ENCODE peak calls at places on chromosomes 7 and 10, in six cellular contexts. S, U, O, A, G and T are unnamed samples.

GRCh38 chr10:128895473-128895872 is 571.6 kb upstream of the MGMT start:
- DNase-seq in S (no peak), U (no peak), O (no peak), A (no peak), G (no peak), T (no peak)

GRCh38 chr7:111076205-111076604 is 14.7 kb upstream of the LRRN3 start:
- DNase-seq in S (no peak), U (no peak), O (peak; percentile 75), A (no peak), G (no peak), T (peak; percentile 40)

GRCh38 chr7:1567893-1568292 is 1.9 kb downstream of the PSMG3 start:
- DNase-seq in S (peak; percentile 12), U (no peak), O (peak; percentile 58), A (no peak), G (no peak), T (no peak)

GRCh38 chr7:93115796-93116195 is 2.0 kb downstream of the SAMD9 start:
- DNase-seq in S (no peak), U (no peak), O (peak; percentile 76), A (no peak), G (no peak), T (peak; percentile 62)

GRCh38 chr10:61752111-61753011 is 89.6 kb downstream of the CABCOCO1 start:
- DNase-seq in S (no peak), U (no peak), O (peak; percentile 27), A (no peak), G (no peak), T (peak; percentile 48)

GRCh38 chr10:59098811-59099452 is 77.5 kb upstream of the PHYHIPL start:
- DNase-seq in S (no peak), U (no peak), O (peak; percentile 28), A (no peak), G (no peak), T (peak; percentile 63)

GRCh38 chr10:127908106-127908957 is 1.4 kb downstream of the PTPRE start:
- DNase-seq in S (no peak), U (peak; percentile 51), O (peak; percentile 78), A (no peak), G (no peak), T (no peak)

GRCh38 chr7:7190142-7190541 is 7.8 kb downstream of the C1GALT1 start:
- DNase-seq in S (no peak), U (no peak), O (no peak), A (no peak), G (no peak), T (no peak)

GRCh38 chr7:33093266-33093665 is 15.9 kb downstream of the RP9 start:
- DNase-seq in S (no peak), U (no peak), O (no peak), A (no peak), G (no peak), T (no peak)

GRCh38 chr10:49350138-49350537 is 45.8 kb downstream of the DRGX start:
- DNase-seq in S (no peak), U (no peak), O (no peak), A (no peak), G (no peak), T (no peak)

GRCh38 chr10:23331567-23332290 is 12.9 kb downstream of the C10orf67 start:
- DNase-seq in S (no peak), U (no peak), O (no peak), A (no peak), G (no peak), T (peak; percentile 80)

GRCh38 chr10:62426086-62426485 is 51.9 kb downstream of the ZNF365 start:
- DNase-seq in S (no peak), U (no peak), O (peak; percentile 9), A (no peak), G (no peak), T (peak; percentile 33)

GRCh38 chr7:18019562-18019961 is 8.1 kb downstream of the PRPS1L1 start:
- DNase-seq in S (no peak), U (no peak), O (peak; percentile 67), A (no peak), G (no peak), T (peak; percentile 31)

GRCh38 chr10:126135177-126135576 is 238.8 kb downstream of the FANK1 start:
- DNase-seq in S (no peak), U (no peak), O (no peak), A (no peak), G (no peak), T (no peak)

GRCh38 chr10:122391875-122392274 is 17.4 kb downstream of the PLEKHA1 start:
- DNase-seq in S (no peak), U (no peak), O (no peak), A (no peak), G (no peak), T (no peak)

GRCh38 chr10:132648072-132648855 is 110.7 kb downstream of the INPP5A start:
- DNase-seq in S (peak; percentile 46), U (no peak), O (no peak), A (no peak), G (no peak), T (no peak)

GRCh38 chr10:91974960-91975359 is 51.4 kb downstream of the BTAF1 start:
- DNase-seq in S (no peak), U (no peak), O (peak; percentile 69), A (no peak), G (no peak), T (peak; percentile 54)

GRCh38 chr7:4028221-4028620 is 653.9 kb upstream of the FOXK1 start:
- DNase-seq in S (no peak), U (no peak), O (no peak), A (no peak), G (no peak), T (no peak)

GRCh38 chr10:6843477-6843876 is 263.4 kb upstream of the PRKCQ start:
- DNase-seq in S (peak; percentile 45), U (no peak), O (no peak), A (no peak), G (no peak), T (no peak)

GRCh38 chr10:125026036-125026931 is 84.4 kb downstream of the ZRANB1 start:
- DNase-seq in S (no peak), U (no peak), O (no peak), A (no peak), G (no peak), T (no peak)

GRCh38 chr10:13349776-13350274 is 1.7 kb upstream of the SEPHS1 start:
- DNase-seq in S (no peak), U (peak; percentile 47), O (peak; percentile 73), A (no peak), G (no peak), T (peak; percentile 41)

GRCh38 chr10:119871881-119872609 is 598 bp downstream of the MCMBP start:
- DNase-seq in S (peak; percentile 5), U (peak; percentile 42), O (peak; percentile 25), A (no peak), G (no peak), T (no peak)

GRCh38 chr10:29636178-29636577 is 1.4 kb upstream of the SVIL start:
- DNase-seq in S (no peak), U (no peak), O (peak; percentile 65), A (no peak), G (no peak), T (peak; percentile 70)

GRCh38 chr7:154931906-154932305 is 71.0 kb downstream of the PAXIP1 start:
- DNase-seq in S (no peak), U (no peak), O (peak; percentile 25), A (no peak), G (no peak), T (peak; percentile 33)

GRCh38 chr10:129361676-129362376 is 105.2 kb upstream of the MGMT start:
- DNase-seq in S (no peak), U (no peak), O (no peak), A (no peak), G (no peak), T (no peak)

GRCh38 chr7:46603780-46604725 is 683.0 kb upstream of the IGFBP3 start:
- DNase-seq in S (no peak), U (peak; percentile 87), O (peak; percentile 82), A (no peak), G (no peak), T (peak; percentile 6)